ENCODE peak calls at places on chromosomes 12 and 14, in six cellular contexts. V, R, Z, E, B and C are unnamed samples.

GRCh38 chr12:92208613-92209121 is 63.0 kb upstream of the BTG1 start:
- DNase-seq in V (no peak), R (no peak), Z (peak), E (peak), B (no peak), C (peak)

GRCh38 chr12:117970334-117970733 is 1.5 kb upstream of the KSR2 start:
- DNase-seq in V (no peak), R (no peak), Z (no peak), E (no peak), B (no peak), C (no peak)

GRCh38 chr12:56601503-56601902 is 28.6 kb downstream of the BAZ2A start:
- DNase-seq in V (no peak), R (no peak), Z (no peak), E (no peak), B (no peak), C (peak)

GRCh38 chr14:96587823-96588385 is 85.7 kb downstream of the PAPOLA start:
- DNase-seq in V (no peak), R (no peak), Z (no peak), E (no peak), B (no peak), C (no peak)

GRCh38 chr12:48010366-48010970 is 6.2 kb upstream of the COL2A1 start:
- DNase-seq in V (no peak), R (no peak), Z (no peak), E (no peak), B (no peak), C (no peak)

GRCh38 chr12:8699714-8700113 is 1.9 kb downstream of the RIMKLB start:
- DNase-seq in V (no peak), R (no peak), Z (no peak), E (no peak), B (no peak), C (peak)

GRCh38 chr14:102525213-102526143 is 15.9 kb upstream of the ANKRD9 start:
- DNase-seq in V (no peak), R (no peak), Z (peak), E (peak), B (peak), C (no peak)

GRCh38 chr12:125276567-125276966 is 211.3 kb downstream of the AACS start:
- DNase-seq in V (no peak), R (no peak), Z (no peak), E (no peak), B (no peak), C (no peak)

GRCh38 chr12:98532687-98533304 is 17.4 kb downstream of the TMPO start:
- DNase-seq in V (peak), R (no peak), Z (peak), E (peak), B (peak), C (peak)

GRCh38 chr12:68792952-68793351 is 15.0 kb upstream of the MDM2 start:
- DNase-seq in V (no peak), R (no peak), Z (peak), E (peak), B (no peak), C (peak)

GRCh38 chr12:116916714-116917114 is 6.0 kb downstream of the FBXW8 start:
- DNase-seq in V (no peak), R (no peak), Z (peak), E (peak), B (peak), C (peak)

GRCh38 chr14:101525646-101526527 is 35.4 kb upstream of the DIO3 start:
- DNase-seq in V (no peak), R (no peak), Z (no peak), E (no peak), B (no peak), C (peak)

GRCh38 chr12:95385646-95386045 is 88.3 kb upstream of the METAP2 start:
- DNase-seq in V (no peak), R (no peak), Z (peak), E (no peak), B (no peak), C (no peak)

GRCh38 chr12:14239935-14240872 is 125.3 kb upstream of the ATF7IP start:
- DNase-seq in V (no peak), R (no peak), Z (no peak), E (no peak), B (peak), C (peak)

GRCh38 chr12:76158518-76159321 is 74.2 kb upstream of the NAP1L1 start:
- DNase-seq in V (peak), R (peak), Z (peak), E (peak), B (peak), C (peak)

DNA sequence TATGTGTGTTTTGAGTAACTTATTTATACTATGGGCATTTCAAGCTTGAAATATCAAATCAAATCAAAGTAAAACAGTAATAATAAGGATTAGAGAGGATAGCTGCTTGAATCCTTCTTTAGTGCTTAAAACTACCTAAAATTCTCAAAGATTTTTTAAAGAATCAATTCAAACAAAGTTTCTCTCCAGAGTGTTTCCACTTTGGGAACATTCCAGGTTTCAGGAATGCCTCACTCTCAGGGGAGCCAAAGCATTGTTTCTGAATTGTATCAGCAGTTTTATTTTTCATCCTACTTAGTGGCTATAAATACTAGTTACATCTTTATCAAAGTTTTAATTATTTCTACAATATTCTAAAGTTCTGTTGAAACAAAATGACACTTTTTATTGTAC is 796 bp downstream of the RASSF9 start:
- DNase-seq in V (no peak), R (no peak), Z (peak), E (no peak), B (no peak), C (peak)
- H3K4me3 ChIP-seq in V (no peak), R (no peak), Z (no peak), E (peak), B (no peak), C (no peak)

DNA sequence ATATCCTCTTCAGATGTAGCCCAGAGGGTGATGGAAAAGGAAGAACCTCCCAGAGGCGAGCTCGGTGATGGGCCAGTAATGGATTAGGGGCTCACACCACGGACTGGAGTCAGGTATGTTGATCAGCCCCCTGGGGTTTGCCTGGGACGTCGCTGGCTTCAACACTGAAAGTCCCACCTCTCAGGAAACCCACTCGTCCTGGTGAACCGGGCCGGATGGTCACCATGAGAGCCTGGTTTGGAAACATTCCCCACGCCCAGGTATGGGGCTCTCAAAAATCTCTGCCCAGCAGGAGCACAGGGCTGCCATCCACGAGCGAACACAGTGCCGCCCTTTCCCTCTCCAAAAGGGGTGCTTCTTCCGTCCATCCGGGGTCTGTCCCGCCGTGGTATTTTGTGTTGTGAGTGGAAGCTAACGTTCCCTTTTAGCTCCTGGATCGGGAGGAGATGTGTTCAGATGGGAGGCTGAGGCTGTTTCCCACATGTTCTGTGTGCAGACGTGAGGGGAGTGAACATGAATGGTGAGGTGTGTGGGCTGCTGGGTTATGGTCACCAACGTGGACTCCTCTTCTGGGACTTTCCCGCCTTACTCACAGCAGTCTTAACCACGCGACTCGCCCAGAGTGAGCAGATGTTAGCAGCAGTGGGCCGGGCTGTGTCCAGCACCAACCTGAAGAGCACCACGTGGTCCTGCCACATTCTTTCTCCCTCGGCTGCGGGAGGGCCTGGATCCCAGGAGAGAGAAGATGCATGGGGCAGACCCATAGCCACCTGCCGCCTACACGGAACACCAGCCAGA is 139.2 kb downstream of the KIF26A start:
- DNase-seq in V (no peak), R (no peak), Z (no peak), E (no peak), B (no peak), C (no peak)
- H3K18ac ChIP-seq in V (peak), R (no peak), Z (no peak), E (no peak), B (no peak), C (no peak)

DNA sequence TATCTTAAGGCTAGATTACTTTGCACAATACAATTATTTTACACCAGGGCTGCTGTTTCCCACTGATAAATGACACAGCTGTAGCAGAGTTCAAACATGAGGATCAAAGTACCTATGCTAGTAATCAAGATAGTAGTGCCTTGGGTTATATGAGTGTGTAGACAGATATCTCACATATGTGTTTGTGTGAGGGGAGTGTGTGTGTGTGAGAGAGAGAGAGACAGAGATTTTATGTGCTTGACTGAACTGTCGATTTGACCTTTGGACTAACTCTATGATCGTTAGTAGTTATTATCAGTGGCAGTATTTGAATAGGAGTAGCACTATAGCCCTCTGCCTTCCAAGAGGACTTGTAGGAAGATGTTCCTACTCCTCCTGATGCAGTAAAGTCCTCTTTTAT is 15.5 kb downstream of the PLEKHA5 start:
- DNase-seq in V (no peak), R (no peak), Z (no peak), E (no peak), B (no peak), C (no peak)
- H3K23ac ChIP-seq in V (no peak), R (no peak), Z (no peak), E (no peak), B (no peak), C (no peak)

DNA sequence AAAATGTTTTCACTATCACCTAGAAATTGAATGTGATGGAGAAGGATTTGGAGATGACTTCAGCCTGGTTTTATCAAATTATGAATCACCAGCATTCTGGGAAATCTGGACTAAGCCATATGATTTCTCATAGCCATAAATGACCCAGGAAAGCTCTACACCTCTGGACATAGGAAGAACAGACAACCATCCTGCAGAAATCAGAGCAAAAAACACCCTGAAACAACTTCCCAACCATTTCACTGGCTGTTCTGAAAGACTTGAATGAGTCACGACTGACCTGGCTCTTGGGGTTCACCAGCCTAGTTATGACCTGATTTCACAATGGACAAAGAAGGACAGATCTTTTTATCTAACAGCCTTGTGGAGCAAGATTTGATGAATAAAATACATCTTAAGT is 123.8 kb downstream of the KCNH5 start:
- DNase-seq in V (no peak), R (no peak), Z (peak), E (no peak), B (no peak), C (no peak)
- H3K4me3 ChIP-seq in V (no peak), R (no peak), Z (no peak), E (no peak), B (no peak), C (no peak)

GRCh38 chr12:7129647-7130536 is at the start of gene CLSTN3:
- DNase-seq in V (peak), R (no peak), Z (peak), E (peak), B (no peak), C (peak)

GRCh38 chr12:7128681-7129593 is at the start of gene RBP5:
- DNase-seq in V (no peak), R (no peak), Z (no peak), E (no peak), B (no peak), C (peak)

GRCh38 chr12:7130791-7131501 is 775 bp downstream of the CLSTN3 start:
- DNase-seq in V (no peak), R (no peak), Z (peak), E (peak), B (peak), C (peak)

GRCh38 chr12:7131502-7131866 is 1.3 kb downstream of the CLSTN3 start:
- DNase-seq in V (no peak), R (no peak), Z (no peak), E (no peak), B (peak), C (peak)

DNA sequence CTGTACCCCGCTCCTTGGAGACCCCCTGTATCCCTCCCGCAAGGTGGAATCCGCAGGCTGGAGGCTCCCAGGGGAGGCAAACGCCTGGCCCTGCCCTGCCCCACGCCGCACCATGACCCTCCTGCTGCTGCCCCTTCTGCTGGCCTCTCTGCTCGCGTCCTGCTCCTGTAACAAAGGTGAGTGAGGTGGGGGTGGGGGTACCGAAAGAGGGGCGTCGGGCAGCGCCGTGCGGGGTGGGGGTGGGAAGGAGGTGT is 293 bp downstream of the CLSTN3 start:
- DNase-seq in V (no peak), R (no peak), Z (no peak), E (no peak), B (no peak), C (no peak)
- H3K18ac ChIP-seq in V (peak), R (no peak), Z (no peak), E (peak), B (peak), C (no peak)

GRCh38 chr12:74537707-74538385 is at the start of gene ATXN7L3B:
- DNase-seq in V (peak), R (peak), Z (peak), E (peak), B (peak), C (peak)
- H3K23ac ChIP-seq in V (peak), R (no peak), Z (peak), E (no peak), B (no peak), C (no peak)

GRCh38 chr14:68640293-68640574 is 152.6 kb downstream of the ZFP36L1 start:
- DNase-seq in V (no peak), R (no peak), Z (no peak), E (no peak), B (no peak), C (no peak)

GRCh38 chr14:68638056-68638816 is 154.6 kb downstream of the ZFP36L1 start:
- DNase-seq in V (no peak), R (no peak), Z (peak), E (no peak), B (no peak), C (no peak)

GRCh38 chr14:68637106-68638021 is 155.5 kb downstream of the ZFP36L1 start:
- DNase-seq in V (no peak), R (no peak), Z (peak), E (peak), B (no peak), C (no peak)

GRCh38 chr14:68639518-68640292 is 153.2 kb downstream of the ZFP36L1 start:
- DNase-seq in V (no peak), R (no peak), Z (no peak), E (no peak), B (no peak), C (no peak)

DNA sequence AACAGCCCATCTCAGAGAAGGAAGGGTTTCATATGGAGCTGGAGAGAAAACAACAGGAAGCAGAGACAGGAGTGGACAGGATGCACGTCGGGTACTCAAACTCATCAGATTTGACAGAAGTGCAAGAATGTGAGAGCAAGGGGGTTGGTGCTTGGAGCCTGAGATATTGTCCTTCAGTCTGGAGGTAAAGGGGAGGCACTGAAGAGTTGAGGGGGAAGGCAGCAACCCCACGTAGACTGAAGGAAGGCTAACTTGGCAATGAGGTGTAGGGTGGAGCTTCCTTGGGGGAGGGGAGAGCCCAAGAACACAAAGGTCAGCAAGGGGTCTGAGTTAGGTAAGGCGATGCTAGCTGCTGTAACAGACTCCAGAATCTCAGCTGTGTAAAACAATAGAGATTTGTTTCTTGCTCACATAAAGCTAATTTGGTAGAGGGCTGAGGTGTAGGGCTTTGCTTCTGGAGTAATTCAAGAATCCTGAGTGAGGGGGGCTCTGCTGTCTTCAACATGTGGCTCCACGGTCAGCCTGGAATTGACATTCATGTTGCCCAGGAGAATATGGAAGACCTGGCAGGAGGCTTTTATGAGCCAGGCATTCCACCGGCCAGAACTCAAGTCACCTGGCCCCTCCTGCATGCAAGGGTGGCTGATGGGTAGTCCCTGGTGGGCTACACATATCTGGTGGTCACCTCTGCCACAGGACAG is 153.9 kb downstream of the ZFP36L1 start:
- DNase-seq in V (no peak), R (no peak), Z (no peak), E (no peak), B (no peak), C (no peak)
- H3K4me3 ChIP-seq in V (no peak), R (no peak), Z (no peak), E (no peak), B (no peak), C (no peak)

GRCh38 chr12:133130808-133131128 is 341 bp downstream of the ZNF10 start:
- DNase-seq in V (no peak), R (no peak), Z (no peak), E (no peak), B (no peak), C (no peak)

GRCh38 chr12:133124674-133125073 is 5.4 kb downstream of the ZNF891 start:
- DNase-seq in V (no peak), R (no peak), Z (no peak), E (no peak), B (no peak), C (no peak)

GRCh38 chr12:133130038-133130807 is at the start of the genes ZNF10 and ZNF891:
- DNase-seq in V (peak), R (peak), Z (peak), E (peak), B (peak), C (peak)

DNA sequence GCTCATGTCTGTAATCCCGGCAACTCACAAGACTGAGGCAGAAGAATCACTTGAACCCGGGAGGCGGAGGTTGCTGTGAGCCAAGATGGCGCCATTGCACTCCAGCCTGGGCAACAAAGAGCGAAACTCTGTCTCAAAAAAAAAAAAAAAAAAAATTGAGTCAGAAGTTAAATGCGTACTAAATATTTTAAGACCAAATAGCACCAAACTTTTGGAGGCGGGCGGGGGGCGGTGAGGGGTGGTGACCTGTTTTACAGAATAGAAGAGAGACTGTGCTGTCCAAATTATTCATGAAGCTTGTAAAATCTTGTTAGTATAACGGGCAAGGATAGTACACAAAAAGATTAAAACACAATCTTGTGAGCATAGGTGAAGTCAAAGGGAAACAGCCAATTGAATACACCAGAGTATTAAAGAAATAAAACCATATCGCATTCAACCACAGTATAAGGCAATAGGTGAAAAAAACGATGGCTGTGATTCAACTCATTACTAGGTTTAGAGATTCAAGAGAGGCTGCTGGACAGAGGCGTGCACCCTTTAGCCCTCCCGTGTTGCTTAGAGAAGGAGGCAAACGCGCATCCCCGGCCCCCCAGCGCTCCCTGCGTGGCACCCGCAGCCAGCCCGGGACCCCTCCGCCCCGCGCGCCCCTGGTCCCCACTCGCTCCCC is 571 bp downstream of the ZNF891 start:
- DNase-seq in V (no peak), R (no peak), Z (peak), E (no peak), B (no peak), C (no peak)
- H3K18ac ChIP-seq in V (peak), R (peak), Z (no peak), E (peak), B (peak), C (peak)

GRCh38 chr12:26528943-26529342 is 304.1 kb downstream of the ITPR2 start:
- DNase-seq in V (no peak), R (no peak), Z (no peak), E (no peak), B (no peak), C (no peak)
- H3K23ac ChIP-seq in V (no peak), R (no peak), Z (no peak), E (no peak), B (no peak), C (no peak)